ENCODE peak calls at places on chromosome 15, in eight cellular contexts. T is body of pancreas, P is GM23338, N is uterus, C is neural progenitor cell, E is kidney, Y is tibial artery, F is lung. U is an unnamed sample.

GRCh38 chr15:72155021-72155621 is 36.9 kb downstream of the SENP8 start:
- DNase-seq in F (peak), T (peak), E (peak), P (peak), C (no peak), N (peak), Y (peak), U (no peak)

GRCh38 chr15:39034816-39035215 is 470.2 kb upstream of the RASGRP1 start:
- DNase-seq in T (no peak), F (no peak), N (no peak), E (no peak), P (no peak), C (no peak), Y (no peak), U (no peak)

GRCh38 chr15:96107922-96108321 is 222.6 kb upstream of the NR2F2 start:
- DNase-seq in T (no peak), F (no peak), P (no peak), N (no peak), Y (no peak), C (no peak), E (no peak), U (peak)

GRCh38 chr15:79811406-79812405 is 85.1 kb downstream of the MTHFS start:
- DNase-seq in T (peak), E (no peak), N (peak), Y (peak), P (no peak), F (peak), C (no peak), U (no peak)

GRCh38 chr15:80614711-80615360 is 80.3 kb upstream of the ABHD17C start:
- DNase-seq in N (no peak), C (no peak), P (no peak), T (no peak), F (peak), Y (no peak), E (no peak), U (no peak)

GRCh38 chr15:101255615-101256350 is 3.9 kb upstream of the CHSY1 start:
- DNase-seq in N (no peak), Y (no peak), P (no peak), F (no peak), C (peak), E (no peak), T (peak), U (peak)

GRCh38 chr15:45640610-45641009 is 5.8 kb downstream of the SQOR start:
- DNase-seq in N (no peak), F (no peak), T (no peak), P (no peak), Y (no peak), C (no peak), E (no peak), U (peak)

GRCh38 chr15:91853501-91853967 is at the start of gene SLCO3A1:
- DNase-seq in N (peak), P (peak), Y (peak), T (peak), F (peak), E (peak), C (peak), U (no peak)

GRCh38 chr15:99446565-99447496 is 119.0 kb upstream of the MEF2A start:
- DNase-seq in F (no peak), E (no peak), Y (no peak), C (no peak), T (peak), N (peak), P (no peak), U (no peak)

GRCh38 chr15:59185725-59186124 is 20.9 kb upstream of the LDHAL6B start:
- DNase-seq in C (no peak), Y (no peak), N (no peak), F (no peak), E (no peak), T (no peak), P (no peak), U (no peak)
- H3K27ac ChIP-seq in C (no peak), Y (no peak), N (no peak), F (no peak), E (no peak), T (no peak), P (no peak), U (no peak)

DNA sequence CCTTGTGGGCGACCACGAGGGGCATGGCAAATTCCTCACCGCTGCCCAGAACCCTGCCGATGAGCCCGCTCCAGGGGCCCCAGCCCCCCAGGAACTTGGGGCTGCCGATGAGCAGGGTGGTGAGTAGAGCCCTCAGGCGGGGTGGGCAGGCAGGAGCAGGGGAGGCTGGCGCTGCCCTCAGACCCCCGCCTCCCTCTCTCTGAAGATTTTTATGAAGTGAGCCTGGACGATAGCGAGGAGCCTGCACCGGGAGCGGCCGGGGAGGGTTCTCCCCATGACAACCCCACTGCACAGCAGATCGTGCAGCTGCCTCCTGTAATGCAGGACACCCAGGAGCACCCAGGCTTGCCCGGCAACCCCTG is 56.7 kb upstream of the UBE2Q2 start:
- DNase-seq in E (no peak), P (no peak), T (no peak), C (no peak), Y (no peak), F (no peak), N (no peak), U (no peak)
- H3K4me3 ChIP-seq in E (no peak), P (peak), T (no peak), C (peak), Y (no peak), F (no peak), N (no peak), U (no peak)

DNA sequence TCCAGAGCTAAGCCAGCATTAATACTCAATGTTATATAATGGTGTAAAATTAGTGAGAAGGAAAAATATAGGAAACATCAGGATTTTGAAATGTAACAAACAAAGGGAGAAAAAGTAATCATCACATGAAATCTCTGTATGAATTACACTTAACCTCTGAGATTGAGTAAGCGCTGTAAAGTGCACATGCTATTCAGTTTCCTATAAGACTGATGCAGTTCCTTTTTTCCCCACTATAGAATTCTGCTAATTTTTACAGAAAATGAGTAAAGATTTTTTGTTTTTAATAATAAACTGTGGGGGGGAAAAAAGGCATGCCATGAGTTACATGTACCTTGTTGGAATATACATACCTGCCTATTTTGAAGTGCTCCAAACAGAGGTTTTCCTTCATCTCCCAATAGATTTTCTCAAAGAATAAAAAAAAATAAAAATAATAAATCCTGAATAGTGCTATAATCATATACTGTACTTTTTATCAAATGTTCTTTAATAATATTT is 64.0 kb upstream of the TTBK2 start:
- DNase-seq in E (no peak), P (no peak), F (no peak), N (no peak), T (no peak), C (no peak), Y (no peak), U (no peak)
- TF ChIP-seq CTCF in E (no peak), P (no peak), F (no peak), N (no peak), T (no peak), C (no peak), Y (no peak), U (no peak)

GRCh38 chr15:32729700-32730099 is 11.9 kb downstream of the GREM1 start:
- DNase-seq in F (no peak), Y (no peak), P (no peak), E (no peak), C (no peak), T (no peak), N (no peak), U (no peak)

GRCh38 chr15:32735948-32736347 is 18.1 kb downstream of the GREM1 start:
- DNase-seq in C (no peak), F (no peak), N (no peak), E (no peak), T (no peak), Y (no peak), P (no peak), U (no peak)

GRCh38 chr15:32732574-32733157 is 14.9 kb downstream of the GREM1 start:
- DNase-seq in E (no peak), N (no peak), C (no peak), Y (no peak), P (no peak), T (no peak), F (no peak), U (no peak)

GRCh38 chr15:32733276-32733675 is 15.5 kb downstream of the GREM1 start:
- DNase-seq in F (no peak), P (no peak), C (no peak), Y (no peak), N (no peak), E (no peak), T (no peak), U (no peak)

DNA sequence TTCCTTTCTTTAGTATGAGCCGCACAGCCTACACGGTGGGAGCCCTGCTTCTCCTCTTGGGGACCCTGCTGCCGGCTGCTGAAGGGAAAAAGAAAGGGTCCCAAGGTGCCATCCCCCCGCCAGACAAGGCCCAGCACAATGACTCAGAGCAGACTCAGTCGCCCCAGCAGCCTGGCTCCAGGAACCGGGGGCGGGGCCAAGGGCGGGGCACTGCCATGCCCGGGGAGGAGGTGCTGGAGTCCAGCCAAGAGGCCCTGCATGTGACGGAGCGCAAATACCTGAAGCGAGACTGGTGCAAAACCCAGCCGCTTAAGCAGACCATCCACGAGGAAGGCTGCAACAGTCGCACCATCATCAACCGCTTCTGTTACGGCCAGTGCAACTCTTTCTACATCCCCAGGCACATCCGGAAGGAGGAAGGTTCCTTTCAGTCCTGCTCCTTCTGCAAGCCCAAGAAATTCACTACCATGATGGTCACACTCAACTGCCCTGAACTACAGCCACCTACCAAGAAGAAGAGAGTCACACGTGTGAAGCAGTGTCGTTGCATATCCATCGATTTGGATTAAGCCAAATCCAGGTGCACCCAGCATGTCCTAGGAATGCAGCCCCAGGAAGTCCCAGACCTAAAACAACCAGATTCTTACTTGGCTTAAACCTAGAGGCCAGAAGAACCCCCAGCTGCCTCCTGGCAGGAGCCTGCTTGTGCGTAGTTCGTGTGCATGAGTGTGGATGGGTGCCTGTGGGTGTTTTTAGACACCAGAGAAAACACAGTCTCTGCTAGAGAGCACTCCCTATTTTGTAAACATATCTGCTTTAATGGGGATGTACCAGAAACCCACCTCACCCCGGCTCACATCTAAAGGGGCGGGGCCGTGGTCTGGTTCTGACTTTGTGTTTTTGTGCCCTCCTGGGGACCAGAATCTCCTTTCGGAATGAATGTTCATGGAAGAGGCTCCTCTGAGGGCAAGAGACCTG is 13.2 kb downstream of the GREM1 start:
- DNase-seq in F (peak), E (peak), N (no peak), Y (no peak), T (peak), P (peak), C (peak), U (no peak)
- H3K27ac ChIP-seq in F (no peak), E (no peak), N (no peak), Y (no peak), T (no peak), P (no peak), C (no peak), U (no peak)

GRCh38 chr15:49619226-49619625 is 1.4 kb downstream of the FAM227B start:
- DNase-seq in F (no peak), T (no peak), P (no peak), E (no peak), N (no peak), Y (no peak), C (no peak), U (no peak)
- H3K4me3 ChIP-seq in F (no peak), T (no peak), P (no peak), E (no peak), N (no peak), Y (no peak), C (peak), U (no peak)

GRCh38 chr15:29114277-29115092 is 155.1 kb downstream of the NSMCE3 start:
- DNase-seq in C (peak), E (no peak), T (no peak), P (no peak), Y (no peak), F (no peak), N (no peak), U (no peak)

GRCh38 chr15:29116970-29117700 is 152.5 kb downstream of the NSMCE3 start:
- DNase-seq in C (no peak), F (no peak), Y (no peak), P (no peak), E (peak), N (no peak), T (no peak), U (no peak)

GRCh38 chr15:29117778-29118177 is 151.8 kb downstream of the NSMCE3 start:
- DNase-seq in C (no peak), Y (no peak), T (no peak), E (no peak), F (no peak), N (no peak), P (no peak), U (no peak)

GRCh38 chr15:29113336-29114276 is 156.0 kb downstream of the NSMCE3 start:
- DNase-seq in E (no peak), F (no peak), N (no peak), Y (no peak), C (no peak), P (no peak), T (no peak), U (no peak)

DNA sequence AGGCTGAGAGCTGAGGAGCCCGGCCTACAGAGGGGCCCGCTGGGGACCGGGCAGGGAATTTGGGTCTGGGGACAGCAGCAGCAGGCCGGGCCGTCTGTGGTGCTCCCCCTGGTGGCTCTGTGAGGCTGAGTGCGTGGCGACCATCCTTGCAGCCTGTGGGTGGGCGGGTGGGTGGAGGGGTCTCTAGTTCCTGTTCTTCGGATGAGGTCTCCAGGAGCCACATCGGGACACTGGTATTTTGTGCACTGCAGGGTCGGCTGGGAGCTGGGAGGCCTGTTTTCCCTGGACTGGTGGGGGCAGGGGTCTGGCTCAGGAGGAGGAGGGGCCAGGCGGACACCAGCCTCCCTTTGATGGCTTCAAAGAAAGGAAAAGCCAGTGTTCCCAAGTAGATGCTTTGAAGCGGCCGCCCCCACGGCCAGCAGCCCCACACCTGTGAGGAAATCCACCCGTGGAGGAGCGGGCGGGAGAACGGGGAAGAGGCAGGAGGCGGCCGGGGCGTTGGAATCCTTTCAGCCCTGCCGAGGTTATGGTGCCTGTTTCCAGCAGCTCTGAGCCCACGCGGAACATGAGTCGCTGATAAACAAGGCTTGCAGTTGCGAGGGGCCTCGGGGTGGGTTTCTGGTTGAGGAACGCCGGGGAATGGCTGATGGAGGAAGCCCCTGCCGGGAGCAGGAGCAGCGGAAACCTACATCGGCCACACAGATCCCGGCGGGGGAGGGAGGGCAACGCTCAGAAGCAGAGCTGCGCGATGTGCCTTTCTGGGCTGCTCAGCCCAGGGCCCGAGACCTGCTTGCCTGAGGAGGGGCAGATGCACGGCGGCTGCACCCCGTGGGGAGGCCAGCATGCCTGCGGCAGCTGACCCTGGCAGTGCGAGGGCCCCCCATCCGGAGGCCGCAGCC is 154.3 kb downstream of the NSMCE3 start:
- DNase-seq in C (peak), N (no peak), Y (no peak), T (no peak), F (no peak), E (no peak), P (peak), U (peak)
- TF ChIP-seq CTCF in C (peak), N (peak), Y (no peak), T (no peak), F (no peak), E (peak), P (peak), U (peak)

GRCh38 chr15:63189955-63190691 is 717 bp downstream of the RAB8B start:
- DNase-seq in P (no peak), C (peak), F (no peak), E (no peak), Y (no peak), T (no peak), N (no peak), U (no peak)

GRCh38 chr15:63188937-63189871 is at the start of gene RAB8B:
- DNase-seq in Y (peak), T (peak), N (peak), C (peak), F (peak), P (peak), E (peak), U (peak)

GRCh38 chr15:63187589-63188226 is 1.7 kb upstream of the RAB8B start:
- DNase-seq in E (no peak), Y (no peak), N (no peak), T (no peak), F (no peak), P (no peak), C (no peak), U (no peak)

GRCh38 chr15:63186065-63186464 is 3.3 kb upstream of the RAB8B start:
- DNase-seq in Y (no peak), P (no peak), N (no peak), E (no peak), F (no peak), T (no peak), C (no peak), U (no peak)

GRCh38 chr15:63188247-63188936 is 1.0 kb upstream of the RAB8B start:
- DNase-seq in N (peak), F (peak), T (no peak), Y (no peak), C (peak), E (no peak), P (no peak), U (no peak)
- H3K27ac ChIP-seq in N (peak), F (no peak), T (peak), Y (peak), C (peak), E (peak), P (peak), U (peak)

GRCh38 chr15:25492315-25492714 is 53.5 kb upstream of the UBE3A start:
- DNase-seq in C (no peak), E (no peak), N (no peak), T (no peak), P (no peak), Y (no peak), F (no peak), U (no peak)
- H3K4me3 ChIP-seq in C (no peak), E (no peak), N (no peak), T (no peak), P (no peak), Y (no peak), F (no peak), U (no peak)

GRCh38 chr15:78567541-78567940 is 2.2 kb downstream of the CHRNA5 start:
- DNase-seq in C (no peak), P (no peak), F (no peak), N (no peak), E (no peak), Y (no peak), T (no peak), U (no peak)

GRCh38 chr15:78563092-78563491 is 2.2 kb upstream of the CHRNA5 start:
- DNase-seq in N (no peak), T (no peak), F (no peak), P (no peak), E (no peak), Y (no peak), C (no peak), U (no peak)

GRCh38 chr15:78564743-78565096 is 600 bp upstream of the CHRNA5 start:
- DNase-seq in P (no peak), Y (no peak), T (no peak), N (no peak), C (no peak), F (no peak), E (peak), U (no peak)

GRCh38 chr15:78565097-78565950 is at the start of gene CHRNA5:
- DNase-seq in C (peak), P (peak), Y (peak), F (peak), E (peak), T (peak), N (peak), U (peak)

GRCh38 chr15:78565951-78566774 is 843 bp downstream of the CHRNA5 start:
- DNase-seq in N (no peak), F (no peak), Y (no peak), E (no peak), T (peak), C (peak), P (peak), U (no peak)
- TF ChIP-seq CTCF in N (no peak), F (no peak), Y (no peak), E (no peak), T (no peak), C (no peak), P (no peak), U (peak)

U was measured in brain microvascular endothelial cell.